ENCODE peak calls at places on chromosomes 11 and 22, in five cellular contexts. J is ELF-1, H is DMS153, X is NCI-H1092 treated with DMSO at 0.1 percent for 48 hours, N is endodermal cell. F is an unnamed sample.

GRCh38 chr22:33920927-33921575 is 775 bp upstream of the LARGE1 start:
- DNase-seq in J (peak), H (peak), X (peak), N (peak), F (peak)

GRCh38 chr22:17471901-17472566 is 91.3 kb upstream of the SLC25A18 start:
- DNase-seq in J (peak), H (no peak), X (no peak), N (peak), F (no peak)

GRCh38 chr11:134332782-134333181 is 994 bp downstream of the GLB1L2 start:
- DNase-seq in J (no peak), H (no peak), X (no peak), N (no peak), F (no peak)

GRCh38 chr22:41538583-41538982 is 5.7 kb downstream of the POLR3H start:
- DNase-seq in J (no peak), H (no peak), X (no peak), N (no peak), F (no peak)

GRCh38 chr22:35484651-35485372 is 55.8 kb upstream of the RASD2 start:
- DNase-seq in J (peak), H (no peak), X (no peak), N (peak), F (no peak)

GRCh38 chr11:118715245-118715807 is 35.9 kb upstream of the TREH start:
- DNase-seq in J (peak), H (no peak), X (no peak), N (peak), F (no peak)

GRCh38 chr11:44627911-44628729 is 62.7 kb downstream of the CD82 start:
- DNase-seq in J (no peak), H (no peak), X (peak), N (peak), F (peak)

GRCh38 chr11:76824980-76825725 is 35.6 kb upstream of the ACER3 start:
- DNase-seq in J (peak), H (no peak), X (no peak), N (peak), F (no peak)

GRCh38 chr11:123304828-123305530 is 109.9 kb upstream of the CLMP start:
- DNase-seq in J (no peak), H (no peak), X (peak), N (peak), F (no peak)

GRCh38 chr22:38415046-38415445 is 40.0 kb downstream of the KCNJ4 start:
- DNase-seq in J (no peak), H (no peak), X (no peak), N (peak), F (no peak)

F was measured in NCI-H748 treated with DMSO at 0.1 percent for 48 hours.